ENCODE peak calls at places on chromosomes 1 and 21, in nine cellular contexts. D is glutamatergic neuron; C is KBM-7; M is breast epithelium; N is ureter; E is SW480; Y is pancreas; T is stimulated activated CD4-positive, alpha-beta T cell treated with anti-CD3 and anti-CD28 coated beads, Interleukin-12 subunit alpha, Interleukin-12 subunit beta, amount 100 ng/mL, for 4 hours; P is stimulated activated CD8-positive, alpha-beta memory T cell treated with anti-CD3 and anti-CD28 coated beads, Interleukin-15, amount 100 ng/mL, for 1 hour. L is an unnamed sample.

GRCh38 chr1:173164686-173165085 is 42.4 kb downstream of the TNFSF4 start:
- DNase-seq in D (no peak), C (no peak), M (no peak), N (no peak), E (no peak), Y (no peak), T (no peak), P (no peak), L (no peak)

GRCh38 chr1:110091791-110092190 is 20.5 kb upstream of the UBL4B start:
- DNase-seq in D (no peak), C (no peak), M (no peak), N (no peak), E (no peak), Y (no peak), T (no peak), P (no peak), L (no peak)

GRCh38 chr21:15826147-15826780 is 96.5 kb downstream of the USP25 start:
- DNase-seq in D (no peak), C (peak), M (no peak), N (no peak), E (peak), Y (no peak), T (no peak), P (peak), L (no peak)

GRCh38 chr1:91552091-91552490 is 51.4 kb downstream of the CDC7 start:
- DNase-seq in D (no peak), C (no peak), M (no peak), N (no peak), E (no peak), Y (no peak), T (no peak), P (no peak), L (no peak)

GRCh38 chr1:3652538-3653285 is 396 bp downstream of the TP73 start:
- DNase-seq in D (peak), C (no peak), M (no peak), N (no peak), E (peak), Y (peak), T (peak), P (no peak), L (no peak)

GRCh38 chr1:213829806-213830205 is 158.0 kb upstream of the PROX1 start:
- DNase-seq in D (peak), C (no peak), M (no peak), N (no peak), E (no peak), Y (no peak), T (no peak), P (no peak), L (no peak)

GRCh38 chr21:17270234-17270633 is 242.6 kb upstream of the CXADR start:
- DNase-seq in D (no peak), C (peak), M (no peak), N (no peak), E (peak), Y (no peak), T (no peak), P (no peak), L (no peak)

GRCh38 chr1:197928849-197929336 is 11.7 kb downstream of the LHX9 start:
- DNase-seq in D (no peak), C (peak), M (no peak), N (no peak), E (peak), Y (no peak), T (no peak), P (no peak), L (no peak)

GRCh38 chr21:28771790-28772501 is 220.7 kb downstream of the LTN1 start:
- DNase-seq in D (no peak), C (no peak), M (no peak), N (no peak), E (no peak), Y (no peak), T (no peak), P (no peak), L (no peak)

GRCh38 chr1:93200714-93201113 is 20.2 kb downstream of the CCDC18 start:
- DNase-seq in D (no peak), C (no peak), M (no peak), N (no peak), E (no peak), Y (no peak), T (no peak), P (no peak), L (no peak)

L was measured in GM12892.